ENCODE peak calls at places on chromosomes 7 and 10, in six cellular contexts. One of them, this sample, is unnamed.

GRCh38 chr7:151684408-151685175 is 164.9 kb upstream of the RHEB start:
- DNase-seq in CD8-positive, alpha-beta T cell: no peak
- DNase-seq in upper lobe of right lung: no peak
- DNase-seq in pancreas: no peak
- DNase-seq in GM23338: no peak
- DNase-seq in PC-3: no peak
- DNase-seq in this sample: no peak

GRCh38 chr10:31771345-31771831 is 157.2 kb downstream of the ARHGAP12 start:
- DNase-seq in CD8-positive, alpha-beta T cell: no peak
- DNase-seq in pancreas: peak; percentile 89
- DNase-seq in GM23338: no peak
- DNase-seq in upper lobe of right lung: no peak
- DNase-seq in PC-3: no peak
- DNase-seq in this sample: no peak

GRCh38 chr10:110353244-110354119 is 48.8 kb upstream of the SMNDC1 start:
- DNase-seq in upper lobe of right lung: no peak
- DNase-seq in GM23338: peak; percentile 58
- DNase-seq in CD8-positive, alpha-beta T cell: no peak
- DNase-seq in pancreas: no peak
- DNase-seq in PC-3: peak; percentile 85
- DNase-seq in this sample: peak; percentile 84

GRCh38 chr10:115830260-115830970 is 442.6 kb downstream of the GFRA1 start:
- DNase-seq in GM23338: no peak
- DNase-seq in pancreas: no peak
- DNase-seq in CD8-positive, alpha-beta T cell: no peak
- DNase-seq in upper lobe of right lung: no peak
- DNase-seq in PC-3: peak; percentile 3
- DNase-seq in this sample: no peak

GRCh38 chr7:98526059-98526458 is 91.0 kb upstream of the NPTX2 start:
- DNase-seq in GM23338: no peak
- DNase-seq in PC-3: no peak
- DNase-seq in CD8-positive, alpha-beta T cell: no peak
- DNase-seq in upper lobe of right lung: no peak
- DNase-seq in pancreas: no peak
- DNase-seq in this sample: no peak

GRCh38 chr10:37713132-37713501 is 144.3 kb downstream of the ZNF248 start:
- DNase-seq in upper lobe of right lung: no peak
- DNase-seq in CD8-positive, alpha-beta T cell: no peak
- DNase-seq in pancreas: no peak
- DNase-seq in PC-3: no peak
- DNase-seq in GM23338: no peak
- DNase-seq in this sample: no peak

GRCh38 chr10:17768506-17768905 is 16.5 kb downstream of the TMEM236 start:
- DNase-seq in upper lobe of right lung: no peak
- DNase-seq in PC-3: peak; percentile 6
- DNase-seq in pancreas: no peak
- DNase-seq in GM23338: no peak
- DNase-seq in CD8-positive, alpha-beta T cell: no peak
- DNase-seq in this sample: no peak

GRCh38 chr7:43201912-43202311 is 89.5 kb downstream of the HECW1 start:
- DNase-seq in upper lobe of right lung: no peak
- DNase-seq in GM23338: no peak
- DNase-seq in CD8-positive, alpha-beta T cell: no peak
- DNase-seq in pancreas: no peak
- DNase-seq in PC-3: peak; percentile 51
- DNase-seq in this sample: no peak

GRCh38 chr10:97685395-97685958 is 1.6 kb downstream of the AVPI1 start:
- DNase-seq in GM23338: peak; percentile 72
- DNase-seq in pancreas: peak; percentile 52
- DNase-seq in CD8-positive, alpha-beta T cell: no peak
- DNase-seq in upper lobe of right lung: peak; percentile 67
- DNase-seq in PC-3: peak; percentile 27
- DNase-seq in this sample: peak; percentile 74

GRCh38 chr7:140230862-140231778 is 54.3 kb upstream of the KDM7A start:
- DNase-seq in upper lobe of right lung: peak; percentile 78
- DNase-seq in pancreas: peak; percentile 50
- DNase-seq in CD8-positive, alpha-beta T cell: no peak
- DNase-seq in PC-3: peak; percentile 63
- DNase-seq in GM23338: peak; percentile 94
- DNase-seq in this sample: no peak
- TF ChIP-seq CTCF in upper lobe of right lung: no peak
- TF ChIP-seq CTCF in pancreas: no peak
- TF ChIP-seq CTCF in CD8-positive, alpha-beta T cell: no peak
- TF ChIP-seq CTCF in PC-3: peak; percentile 19
- TF ChIP-seq CTCF in GM23338: peak; percentile 57
- TF ChIP-seq CTCF in this sample: no peak

DNA sequence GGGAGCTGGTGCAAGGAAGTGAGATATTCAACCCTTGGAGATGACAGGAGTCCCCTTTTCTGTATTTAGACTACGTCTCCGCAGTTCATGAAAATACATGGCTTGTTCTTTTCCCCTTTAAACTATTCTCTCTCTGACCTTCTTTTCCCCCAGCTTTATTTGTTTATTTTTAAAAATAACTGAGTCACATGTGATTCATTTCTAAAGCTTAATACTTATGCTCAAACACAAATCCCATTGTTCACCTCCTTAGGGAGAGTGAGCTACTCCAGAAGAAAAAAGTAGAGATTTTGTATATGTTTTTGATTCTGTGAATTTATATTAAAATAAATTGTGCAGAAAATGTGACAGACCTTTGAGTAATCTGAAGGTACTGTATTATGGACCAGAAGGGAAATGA is 35.9 kb upstream of the FZD1 start:
- DNase-seq in PC-3: peak; percentile 60
- DNase-seq in pancreas: no peak
- DNase-seq in CD8-positive, alpha-beta T cell: no peak
- DNase-seq in upper lobe of right lung: no peak
- DNase-seq in GM23338: no peak
- DNase-seq in this sample: no peak
- H3K27ac ChIP-seq in PC-3: peak overlapping the region; percentile 84
- H3K27ac ChIP-seq in pancreas: no peak overlapping the region
- H3K27ac ChIP-seq in CD8-positive, alpha-beta T cell: no peak overlapping the region
- H3K27ac ChIP-seq in upper lobe of right lung: no peak overlapping the region
- H3K27ac ChIP-seq in GM23338: no peak overlapping the region
- H3K27ac ChIP-seq in this sample: no peak overlapping the region

GRCh38 chr7:149197675-149198074 is 2.3 kb downstream of the ZNF282 start:
- DNase-seq in pancreas: no peak
- DNase-seq in GM23338: no peak
- DNase-seq in CD8-positive, alpha-beta T cell: no peak
- DNase-seq in PC-3: no peak
- DNase-seq in upper lobe of right lung: peak; percentile 15
- DNase-seq in this sample: no peak
- TF ChIP-seq CTCF in pancreas: no peak
- TF ChIP-seq CTCF in GM23338: no peak
- TF ChIP-seq CTCF in CD8-positive, alpha-beta T cell: no peak
- TF ChIP-seq CTCF in PC-3: no peak
- TF ChIP-seq CTCF in upper lobe of right lung: no peak
- TF ChIP-seq CTCF in this sample: no peak

GRCh38 chr7:2613113-2613925 is 18.5 kb upstream of the TTYH3 start:
- DNase-seq in upper lobe of right lung: no peak
- DNase-seq in GM23338: no peak
- DNase-seq in pancreas: peak; percentile 30
- DNase-seq in CD8-positive, alpha-beta T cell: no peak
- DNase-seq in PC-3: no peak
- DNase-seq in this sample: no peak

GRCh38 chr7:2612445-2613112 is 19.2 kb upstream of the TTYH3 start:
- DNase-seq in CD8-positive, alpha-beta T cell: no peak
- DNase-seq in GM23338: peak; percentile 90
- DNase-seq in PC-3: no peak
- DNase-seq in upper lobe of right lung: no peak
- DNase-seq in pancreas: peak; percentile 59
- DNase-seq in this sample: peak; percentile 30

GRCh38 chr7:2614646-2615330 is 17.0 kb upstream of the TTYH3 start:
- DNase-seq in CD8-positive, alpha-beta T cell: no peak
- DNase-seq in pancreas: no peak
- DNase-seq in upper lobe of right lung: no peak
- DNase-seq in GM23338: no peak
- DNase-seq in PC-3: no peak
- DNase-seq in this sample: no peak

GRCh38 chr7:2611921-2612320 is 19.9 kb upstream of the TTYH3 start:
- DNase-seq in GM23338: no peak
- DNase-seq in pancreas: no peak
- DNase-seq in CD8-positive, alpha-beta T cell: no peak
- DNase-seq in PC-3: no peak
- DNase-seq in upper lobe of right lung: no peak
- DNase-seq in this sample: no peak

GRCh38 chr7:2613926-2614613 is 17.7 kb upstream of the TTYH3 start:
- DNase-seq in pancreas: no peak
- DNase-seq in PC-3: no peak
- DNase-seq in GM23338: no peak
- DNase-seq in upper lobe of right lung: peak; percentile 91
- DNase-seq in CD8-positive, alpha-beta T cell: no peak
- DNase-seq in this sample: no peak
- H3K27ac ChIP-seq in pancreas: no peak overlapping the region
- H3K27ac ChIP-seq in PC-3: no peak overlapping the region
- H3K27ac ChIP-seq in GM23338: no peak overlapping the region
- H3K27ac ChIP-seq in upper lobe of right lung: peak overlapping the region; percentile 51
- H3K27ac ChIP-seq in CD8-positive, alpha-beta T cell: no peak overlapping the region
- H3K27ac ChIP-seq in this sample: peak overlapping the region; percentile 63